ENCODE peak calls at places on chromosomes 2 and 18, in six cellular contexts. Q is upper lobe of left lung, T is HepG2, O is HCT116, V is Panc1, F is GM12878. X is an unnamed sample.

GRCh38 chr2:175450029-175450428 is 268.5 kb upstream of the ATP5MC3 start:
- ATAC-seq in Q (no peak), T (no peak), O (no peak), V (no peak), F (no peak), X (no peak)

GRCh38 chr18:79545714-79546113 is 133.9 kb upstream of the CTDP1 start:
- ATAC-seq in Q (no peak), T (no peak), O (no peak), V (no peak), F (no peak), X (no peak)

GRCh38 chr2:25587361-25587760 is 86.0 kb downstream of the DTNB start:
- ATAC-seq in Q (peak; percentile 59), T (no peak), O (no peak), V (no peak), F (peak; percentile 81), X (no peak)

GRCh38 chr2:106010818-106011355 is 183.2 kb downstream of the UXS1 start:
- ATAC-seq in Q (no peak), T (no peak), O (no peak), V (no peak), F (no peak), X (no peak)

GRCh38 chr18:58536534-58537271 is 92.2 kb downstream of the ALPK2 start:
- ATAC-seq in Q (no peak), T (no peak), O (no peak), V (no peak), F (peak; percentile 36), X (no peak)

GRCh38 chr2:149679286-149679685 is 91.7 kb upstream of the MMADHC start:
- ATAC-seq in Q (no peak), T (no peak), O (no peak), V (no peak), F (no peak), X (no peak)

GRCh38 chr2:126637393-126637792 is 18.6 kb upstream of the GYPC start:
- ATAC-seq in Q (no peak), T (no peak), O (no peak), V (no peak), F (no peak), X (no peak)

GRCh38 chr18:1483386-1483785 is 578.7 kb downstream of the ADCYAP1 start:
- ATAC-seq in Q (no peak), T (no peak), O (no peak), V (no peak), F (no peak), X (no peak)

GRCh38 chr2:235647836-235648235 is 154.0 kb downstream of the AGAP1 start:
- ATAC-seq in Q (no peak), T (no peak), O (no peak), V (no peak), F (no peak), X (no peak)

GRCh38 chr2:241772063-241772499 is 4.5 kb upstream of the GAL3ST2 start:
- ATAC-seq in Q (no peak), T (no peak), O (no peak), V (no peak), F (peak; percentile 68), X (no peak)

GRCh38 chr2:238970553-238971081 is 122.7 kb downstream of the TWIST2 start:
- ATAC-seq in Q (peak; percentile 86), T (peak; percentile 92), O (peak; percentile 93), V (peak; percentile 63), F (peak; percentile 96), X (peak; percentile 64)

GRCh38 chr2:127193164-127193947 is 26.7 kb downstream of the CYP27C1 start:
- ATAC-seq in Q (peak; percentile 45), T (no peak), O (no peak), V (no peak), F (no peak), X (peak; percentile 25)

GRCh38 chr2:180124273-180124881 is 117.3 kb upstream of the CWC22 start:
- ATAC-seq in Q (no peak), T (peak; percentile 74), O (peak; percentile 67), V (peak; percentile 80), F (peak; percentile 91), X (peak; percentile 27)

GRCh38 chr18:53906681-53907080 is 317.8 kb downstream of the MBD2 start:
- ATAC-seq in Q (no peak), T (no peak), O (no peak), V (no peak), F (no peak), X (no peak)

GRCh38 chr2:72738096-72738495 is 87.7 kb downstream of the EXOC6B start:
- ATAC-seq in Q (no peak), T (no peak), O (no peak), V (no peak), F (no peak), X (no peak)

GRCh38 chr2:152497481-152498052 is 162.6 kb downstream of the FMNL2 start:
- ATAC-seq in Q (peak; percentile 22), T (no peak), O (peak; percentile 81), V (peak; percentile 38), F (peak; percentile 76), X (no peak)

GRCh38 chr2:27496357-27497287 is at the start of gene GCKR:
- ATAC-seq in Q (peak; percentile 38), T (peak; percentile 88), O (no peak), V (peak; percentile 25), F (no peak), X (no peak)

GRCh38 chr2:231554327-231554726 is 24.1 kb upstream of the NMUR1 start:
- ATAC-seq in Q (no peak), T (no peak), O (no peak), V (no peak), F (peak; percentile 19), X (no peak)

GRCh38 chr2:226887940-226888339 is 52.1 kb downstream of the RHBDD1 start:
- ATAC-seq in Q (no peak), T (no peak), O (no peak), V (no peak), F (no peak), X (no peak)

GRCh38 chr2:64819371-64819770 is 165.7 kb upstream of the SERTAD2 start:
- ATAC-seq in Q (no peak), T (no peak), O (no peak), V (no peak), F (no peak), X (no peak)

GRCh38 chr2:67234443-67234842 is 162.7 kb upstream of the ETAA1 start:
- ATAC-seq in Q (no peak), T (peak; percentile 48), O (peak; percentile 38), V (no peak), F (no peak), X (no peak)

GRCh38 chr2:3238951-3239841 is 138.4 kb downstream of the EIPR1 start:
- ATAC-seq in Q (no peak), T (no peak), O (no peak), V (no peak), F (peak; percentile 66), X (no peak)

GRCh38 chr2:192286093-192286701 is 91.5 kb upstream of the TMEFF2 start:
- ATAC-seq in Q (no peak), T (peak; percentile 83), O (peak; percentile 70), V (no peak), F (peak; percentile 59), X (no peak)

GRCh38 chr18:13382990-13383821 is 164.6 kb downstream of the LDLRAD4 start:
- ATAC-seq in Q (no peak), T (no peak), O (no peak), V (no peak), F (no peak), X (no peak)

GRCh38 chr2:112087346-112088020 is 32.4 kb downstream of the TMEM87B start:
- ATAC-seq in Q (no peak), T (no peak), O (no peak), V (no peak), F (peak; percentile 88), X (no peak)

GRCh38 chr18:80157708-80158343 is 48.8 kb downstream of the ADNP2 start:
- ATAC-seq in Q (peak; percentile 75), T (peak; percentile 61), O (peak; percentile 74), V (peak; percentile 81), F (peak; percentile 63), X (peak; percentile 70)

GRCh38 chr2:183123959-183124221 is 353 bp upstream of the NUP35 start:
- ATAC-seq in Q (no peak), T (peak; percentile 46), O (no peak), V (peak; percentile 28), F (peak; percentile 43), X (peak; percentile 33)

GRCh38 chr2:75277111-75277510 is 77.8 kb upstream of the TACR1 start:
- ATAC-seq in Q (no peak), T (no peak), O (no peak), V (no peak), F (no peak), X (no peak)

GRCh38 chr18:12076424-12077140 is 17.1 kb upstream of the ANKRD62 start:
- ATAC-seq in Q (no peak), T (peak; percentile 97), O (peak; percentile 88), V (peak; percentile 94), F (peak; percentile 48), X (peak; percentile 92)

GRCh38 chr18:22609642-22610041 is 191.9 kb upstream of the CTAGE1 start:
- ATAC-seq in Q (no peak), T (peak; percentile 64), O (peak; percentile 67), V (no peak), F (no peak), X (peak; percentile 23)

GRCh38 chr2:131031431-131031841 is 61.8 kb downstream of the FAM168B start:
- ATAC-seq in Q (peak; percentile 49), T (no peak), O (no peak), V (no peak), F (no peak), X (no peak)

GRCh38 chr2:85119900-85120299 is 13.3 kb upstream of the TCF7L1 start:
- ATAC-seq in Q (no peak), T (no peak), O (no peak), V (peak; percentile 48), F (no peak), X (no peak)
- TF ChIP-seq POLR2AphosphoS5 in Q (no peak), T (no peak), O (no peak), V (no peak), F (no peak), X (no peak)

GRCh38 chr2:46252891-46253659 is 44.1 kb upstream of the EPAS1 start:
- ATAC-seq in Q (no peak), T (no peak), O (no peak), V (no peak), F (peak; percentile 15), X (no peak)
- H3K27ac ChIP-seq in Q (peak overlapping the region; percentile 26), T (no peak overlapping the region), O (no peak overlapping the region), V (no peak overlapping the region), F (no peak overlapping the region), X (no peak overlapping the region)

DNA sequence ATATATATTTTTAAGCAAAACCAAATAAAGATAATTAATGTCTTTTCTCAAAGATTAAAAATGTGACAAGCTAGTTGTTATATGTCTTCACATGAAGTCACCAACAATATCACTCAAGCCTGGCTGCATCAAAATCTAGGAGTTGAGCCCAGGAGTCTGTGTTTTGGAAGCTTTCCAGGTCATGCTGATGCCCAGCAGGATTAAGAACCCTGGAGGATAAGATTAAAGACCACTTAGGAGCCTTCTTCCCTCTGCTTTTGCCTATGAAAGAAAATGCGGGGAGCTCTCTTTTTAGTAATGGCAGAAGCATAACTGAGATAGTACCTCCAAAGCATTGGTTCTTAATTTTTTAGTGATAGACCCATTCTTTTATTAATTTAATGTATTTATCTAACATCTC is 157.4 kb downstream of the ASXL3 start:
- ATAC-seq in Q (no peak), T (no peak), O (no peak), V (no peak), F (no peak), X (no peak)
- TF ChIP-seq POLR2AphosphoS5 in Q (no peak), T (no peak), O (no peak), V (no peak), F (no peak), X (no peak)

GRCh38 chr2:197674546-197674945 is 841 bp downstream of the RFTN2 start:
- ATAC-seq in Q (no peak), T (no peak), O (no peak), V (no peak), F (no peak), X (no peak)
- H3K27ac ChIP-seq in Q (no peak overlapping the region), T (no peak overlapping the region), O (no peak overlapping the region), V (no peak overlapping the region), F (no peak overlapping the region), X (peak overlapping the region; percentile 78)